ENCODE peak calls at places on chromosomes 12 and 14, in ten cellular contexts. P is brain microvascular endothelial cell, L is pancreas, M is lung, V is lower lobe of right lung, U is body of pancreas, G is foreskin keratinocyte, D is left ventricle myocardium inferior, C is fibroblast of lung, E is uterus. O is an unnamed sample.

GRCh38 chr14:93036652-93037341 is 78.9 kb downstream of the ITPK1 start:
- DNase-seq in P (no peak), L (no peak), M (no peak), V (no peak), U (no peak), G (no peak), D (no peak), C (peak), E (no peak), O (no peak)

GRCh38 chr14:101500061-101500460 is 61.2 kb upstream of the DIO3 start:
- DNase-seq in P (no peak), L (no peak), M (no peak), V (no peak), U (peak), G (no peak), D (no peak), C (no peak), E (no peak), O (no peak)

GRCh38 chr14:33297565-33297964 is 358.9 kb downstream of the NPAS3 start:
- DNase-seq in P (no peak), L (no peak), M (no peak), V (no peak), U (no peak), G (no peak), D (no peak), C (no peak), E (no peak), O (no peak)

GRCh38 chr12:26929590-26929989 is 8.2 kb downstream of the INTS13 start:
- DNase-seq in P (no peak), L (no peak), M (no peak), V (no peak), U (no peak), G (no peak), D (no peak), C (no peak), E (no peak), O (no peak)

GRCh38 chr12:119090865-119091264 is 87.9 kb upstream of the HSPB8 start:
- DNase-seq in P (no peak), L (no peak), M (no peak), V (no peak), U (no peak), G (no peak), D (no peak), C (no peak), E (no peak), O (no peak)

GRCh38 chr14:57375156-57375555 is 15.2 kb upstream of the NAA30 start:
- DNase-seq in P (no peak), L (no peak), M (no peak), V (no peak), U (no peak), G (no peak), D (no peak), C (no peak), E (no peak), O (no peak)

GRCh38 chr12:74365178-74365964 is 172.3 kb upstream of the ATXN7L3B start:
- DNase-seq in P (peak), L (peak), M (no peak), V (peak), U (peak), G (peak), D (no peak), C (peak), E (no peak), O (peak)

GRCh38 chr12:58818546-58818945 is 101.8 kb downstream of the LRIG3 start:
- DNase-seq in P (no peak), L (no peak), M (no peak), V (no peak), U (no peak), G (peak), D (no peak), C (peak), E (no peak), O (no peak)

GRCh38 chr14:93114068-93114710 is 1.5 kb downstream of the ITPK1 start:
- DNase-seq in P (no peak), L (peak), M (no peak), V (no peak), U (no peak), G (no peak), D (no peak), C (no peak), E (no peak), O (no peak)

GRCh38 chr12:104593482-104593881 is 136.7 kb downstream of the CHST11 start:
- DNase-seq in P (no peak), L (no peak), M (no peak), V (no peak), U (no peak), G (no peak), D (no peak), C (no peak), E (no peak), O (no peak)

GRCh38 chr14:96114002-96114401 is 74.8 kb downstream of the C14orf132 start:
- DNase-seq in P (no peak), L (no peak), M (no peak), V (no peak), U (no peak), G (no peak), D (no peak), C (no peak), E (no peak), O (no peak)

GRCh38 chr14:87049886-87050820 is 942.8 kb downstream of the GALC start:
- DNase-seq in P (peak), L (peak), M (no peak), V (no peak), U (peak), G (peak), D (no peak), C (peak), E (no peak), O (peak)
- TF ChIP-seq CTCF in P (peak), L (peak), M (no peak), V (peak), U (peak), G (peak), D (peak), C (peak), E (peak), O (no peak)

DNA sequence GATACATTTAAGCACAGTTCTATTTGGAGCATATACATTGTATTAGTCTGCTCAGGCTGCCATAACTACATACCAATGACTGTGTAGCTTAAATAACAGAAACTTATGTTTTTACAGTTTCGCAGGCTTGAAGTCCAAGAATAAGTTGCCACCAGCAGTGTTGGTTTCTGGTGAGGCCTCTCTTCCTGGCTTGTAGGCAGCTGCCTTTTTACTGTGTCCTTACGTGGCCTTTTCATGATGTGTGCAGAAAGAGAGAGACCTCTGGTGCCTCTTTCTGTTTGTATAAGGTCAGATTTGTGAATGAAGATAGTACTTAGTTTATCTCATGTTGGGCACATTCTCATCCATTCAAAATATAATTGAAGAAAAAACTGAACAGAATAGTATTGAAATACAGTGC is 636.6 kb downstream of the FLRT2 start:
- DNase-seq in P (no peak), L (no peak), M (no peak), V (no peak), U (no peak), G (no peak), D (no peak), C (no peak), E (no peak), O (no peak)
- H3K27ac ChIP-seq in P (no peak), L (no peak), M (no peak), V (no peak), U (no peak), G (no peak), D (no peak), C (no peak), E (no peak), O (no peak)

DNA sequence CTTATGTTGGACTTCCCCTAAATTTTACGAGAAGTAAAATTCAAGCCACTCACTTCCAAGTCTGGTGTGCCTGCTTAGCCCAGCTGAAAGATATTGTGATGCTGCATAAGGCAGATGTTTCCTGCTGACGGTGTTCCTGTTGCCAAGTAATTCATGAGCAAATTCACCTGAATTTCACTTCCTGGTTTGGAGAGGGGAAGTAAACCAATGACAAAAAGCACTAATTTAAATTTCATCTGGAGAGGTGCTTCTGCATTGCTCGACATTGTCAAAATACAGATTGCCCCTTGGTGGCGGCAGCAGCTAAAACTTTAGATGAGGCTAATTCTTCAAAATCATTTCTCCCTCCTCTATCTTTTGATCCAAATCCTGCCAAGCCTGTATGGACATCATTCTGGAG is 281.1 kb downstream of the AACS start:
- DNase-seq in P (no peak), L (no peak), M (no peak), V (no peak), U (no peak), G (no peak), D (no peak), C (no peak), E (no peak), O (no peak)
- TF ChIP-seq CTCF in P (no peak), L (no peak), M (no peak), V (no peak), U (no peak), G (peak), D (peak), C (no peak), E (no peak), O (no peak)

GRCh38 chr12:124827588-124828184 is 36.0 kb downstream of the SCARB1 start:
- DNase-seq in P (no peak), L (no peak), M (no peak), V (no peak), U (no peak), G (no peak), D (no peak), C (no peak), E (no peak), O (no peak)
- H3K27ac ChIP-seq in P (no peak), L (no peak), M (no peak), V (no peak), U (no peak), G (no peak), D (no peak), C (no peak), E (no peak), O (peak)

GRCh38 chr12:203462-204260 is 10.3 kb downstream of the SLC6A12 start:
- DNase-seq in P (no peak), L (no peak), M (no peak), V (no peak), U (peak), G (no peak), D (peak), C (no peak), E (no peak), O (no peak)
- TF ChIP-seq CTCF in P (no peak), L (no peak), M (no peak), V (no peak), U (peak), G (no peak), D (peak), C (no peak), E (peak), O (no peak)

DNA sequence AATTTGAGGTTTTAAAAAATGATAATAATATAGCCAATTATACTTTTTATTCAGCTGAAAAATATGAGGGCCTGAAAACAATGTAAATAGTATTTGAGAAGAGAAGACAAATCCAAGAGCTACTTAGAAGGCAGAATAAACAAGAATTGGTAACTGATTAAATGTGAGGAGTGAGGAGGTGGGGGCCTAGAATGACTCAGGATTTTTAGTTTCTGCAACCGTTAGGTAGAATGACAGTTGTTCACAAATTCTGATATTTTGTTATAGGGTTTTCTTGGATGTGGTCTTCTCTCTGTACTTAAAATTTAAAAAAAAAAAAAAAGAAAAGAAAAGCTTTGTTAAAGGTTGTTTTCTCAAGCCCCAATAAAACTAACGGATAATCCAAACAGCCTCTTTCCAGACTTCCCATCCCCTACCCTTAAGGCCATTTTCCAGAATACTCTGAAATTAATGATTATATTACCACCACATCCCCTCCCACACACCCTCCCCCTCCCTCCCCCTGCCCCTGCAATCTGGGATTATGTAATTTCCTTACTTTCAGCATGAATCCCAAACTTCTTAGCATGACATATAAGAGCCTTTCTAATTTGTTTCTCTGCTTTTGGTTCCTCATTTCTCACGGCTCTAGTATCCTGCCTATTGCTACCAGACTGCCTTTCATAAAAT is 50.4 kb downstream of the LRP6 start:
- DNase-seq in P (no peak), L (no peak), M (no peak), V (no peak), U (no peak), G (no peak), D (no peak), C (no peak), E (no peak), O (no peak)
- H3K27ac ChIP-seq in P (no peak), L (no peak), M (no peak), V (no peak), U (peak), G (no peak), D (no peak), C (no peak), E (no peak), O (no peak)

O was measured in RWPE1.